ENCODE peak calls at places on chromosome X, in ten cellular contexts. One of them, this sample, is unnamed.

GRCh38 chrX:70433848-70434351 is 10.7 kb upstream of the DLG3 start:
- DNase-seq in tibial artery: peak; percentile 60
- DNase-seq in heart right ventricle: peak; percentile 70
- DNase-seq in GM23248: peak; percentile 70
- DNase-seq in AG04450: no peak
- DNase-seq in tibial nerve: peak; percentile 44
- DNase-seq in body of pancreas: peak; percentile 77
- DNase-seq in IMR-90: peak; percentile 31
- DNase-seq in mammary epithelial cell: peak; percentile 42
- DNase-seq in CD8-positive, alpha-beta memory T cell: peak; percentile 71
- DNase-seq in this sample: peak; percentile 61

GRCh38 chrX:47581731-47582647 is at the start of gene TIMP1:
- DNase-seq in tibial artery: peak; percentile 95
- DNase-seq in heart right ventricle: peak; percentile 85
- DNase-seq in GM23248: peak; percentile 95
- DNase-seq in AG04450: peak; percentile 78
- DNase-seq in tibial nerve: peak; percentile 84
- DNase-seq in body of pancreas: peak; percentile 80
- DNase-seq in IMR-90: peak; percentile 93
- DNase-seq in mammary epithelial cell: peak; percentile 85
- DNase-seq in CD8-positive, alpha-beta memory T cell: peak; percentile 70
- DNase-seq in this sample: peak; percentile 53

GRCh38 chrX:70089575-70090297 is 27.5 kb downstream of the OTUD6A start:
- DNase-seq in tibial artery: no peak
- DNase-seq in heart right ventricle: no peak
- DNase-seq in GM23248: peak; percentile 69
- DNase-seq in AG04450: no peak
- DNase-seq in tibial nerve: no peak
- DNase-seq in body of pancreas: no peak
- DNase-seq in IMR-90: peak; percentile 62
- DNase-seq in mammary epithelial cell: peak; percentile 12
- DNase-seq in CD8-positive, alpha-beta memory T cell: no peak
- DNase-seq in this sample: no peak

GRCh38 chrX:48703642-48704481 is 7.3 kb downstream of the SUV39H1 start:
- DNase-seq in tibial artery: no peak
- DNase-seq in heart right ventricle: no peak
- DNase-seq in GM23248: peak; percentile 57
- DNase-seq in AG04450: no peak
- DNase-seq in tibial nerve: no peak
- DNase-seq in body of pancreas: no peak
- DNase-seq in IMR-90: peak; percentile 23
- DNase-seq in mammary epithelial cell: peak; percentile 94
- DNase-seq in CD8-positive, alpha-beta memory T cell: no peak
- DNase-seq in this sample: no peak

GRCh38 chrX:131675596-131676194 is 131.8 kb downstream of the OR13H1 start:
- DNase-seq in tibial artery: no peak
- DNase-seq in heart right ventricle: no peak
- DNase-seq in GM23248: peak; percentile 19
- DNase-seq in AG04450: no peak
- DNase-seq in tibial nerve: no peak
- DNase-seq in body of pancreas: no peak
- DNase-seq in IMR-90: peak; percentile 1
- DNase-seq in mammary epithelial cell: peak; percentile 16
- DNase-seq in CD8-positive, alpha-beta memory T cell: no peak
- DNase-seq in this sample: no peak

GRCh38 chrX:54921427-54922021 is 900 bp downstream of the TRO start:
- DNase-seq in tibial artery: peak; percentile 48
- DNase-seq in heart right ventricle: peak; percentile 61
- DNase-seq in GM23248: peak; percentile 85
- DNase-seq in AG04450: peak; percentile 48
- DNase-seq in tibial nerve: peak; percentile 29
- DNase-seq in body of pancreas: peak; percentile 58
- DNase-seq in IMR-90: peak; percentile 72
- DNase-seq in mammary epithelial cell: no peak
- DNase-seq in CD8-positive, alpha-beta memory T cell: no peak
- DNase-seq in this sample: peak; percentile 17

GRCh38 chrX:149074429-149074828 is 430.7 kb downstream of the IDS start:
- DNase-seq in tibial artery: peak; percentile 25
- DNase-seq in heart right ventricle: peak; percentile 25
- DNase-seq in GM23248: peak; percentile 64
- DNase-seq in AG04450: no peak
- DNase-seq in tibial nerve: peak; percentile 18
- DNase-seq in body of pancreas: no peak
- DNase-seq in IMR-90: no peak
- DNase-seq in mammary epithelial cell: no peak
- DNase-seq in CD8-positive, alpha-beta memory T cell: no peak
- DNase-seq in this sample: no peak

GRCh38 chrX:130772313-130773140 is 130.5 kb downstream of the ENOX2 start:
- DNase-seq in tibial artery: no peak
- DNase-seq in heart right ventricle: no peak
- DNase-seq in GM23248: peak; percentile 83
- DNase-seq in AG04450: peak; percentile 0
- DNase-seq in tibial nerve: no peak
- DNase-seq in body of pancreas: no peak
- DNase-seq in IMR-90: peak; percentile 73
- DNase-seq in mammary epithelial cell: peak; percentile 36
- DNase-seq in CD8-positive, alpha-beta memory T cell: no peak
- DNase-seq in this sample: no peak

GRCh38 chrX:124501566-124501965 is 155.2 kb downstream of the SH2D1A start:
- DNase-seq in tibial artery: no peak
- DNase-seq in heart right ventricle: no peak
- DNase-seq in GM23248: no peak
- DNase-seq in AG04450: no peak
- DNase-seq in tibial nerve: no peak
- DNase-seq in body of pancreas: no peak
- DNase-seq in IMR-90: no peak
- DNase-seq in mammary epithelial cell: no peak
- DNase-seq in CD8-positive, alpha-beta memory T cell: no peak
- DNase-seq in this sample: no peak

GRCh38 chrX:2501246-2502102 is 698 bp upstream of the DHRSX start:
- DNase-seq in tibial artery: no peak
- DNase-seq in heart right ventricle: no peak
- DNase-seq in GM23248: no peak
- DNase-seq in AG04450: no peak
- DNase-seq in tibial nerve: no peak
- DNase-seq in body of pancreas: no peak
- DNase-seq in IMR-90: no peak
- DNase-seq in mammary epithelial cell: no peak
- DNase-seq in CD8-positive, alpha-beta memory T cell: no peak
- DNase-seq in this sample: no peak

GRCh38 chrX:40127052-40127451 is 29.3 kb upstream of the BCOR start:
- DNase-seq in tibial artery: no peak
- DNase-seq in heart right ventricle: no peak
- DNase-seq in GM23248: peak; percentile 42
- DNase-seq in AG04450: no peak
- DNase-seq in tibial nerve: no peak
- DNase-seq in body of pancreas: no peak
- DNase-seq in IMR-90: no peak
- DNase-seq in mammary epithelial cell: no peak
- DNase-seq in CD8-positive, alpha-beta memory T cell: no peak
- DNase-seq in this sample: no peak

GRCh38 chrX:109373468-109373867 is 108.4 kb downstream of the GUCY2F start:
- DNase-seq in tibial artery: no peak
- DNase-seq in heart right ventricle: no peak
- DNase-seq in GM23248: no peak
- DNase-seq in AG04450: no peak
- DNase-seq in tibial nerve: no peak
- DNase-seq in body of pancreas: no peak
- DNase-seq in IMR-90: no peak
- DNase-seq in mammary epithelial cell: no peak
- DNase-seq in CD8-positive, alpha-beta memory T cell: no peak
- DNase-seq in this sample: no peak

GRCh38 chrX:156004256-156004655 is 6.8 kb downstream of the IL9R start:
- DNase-seq in tibial artery: no peak
- DNase-seq in heart right ventricle: no peak
- DNase-seq in GM23248: peak; percentile 45
- DNase-seq in AG04450: no peak
- DNase-seq in tibial nerve: no peak
- DNase-seq in body of pancreas: no peak
- DNase-seq in IMR-90: no peak
- DNase-seq in mammary epithelial cell: no peak
- DNase-seq in CD8-positive, alpha-beta memory T cell: no peak
- DNase-seq in this sample: no peak

GRCh38 chrX:156003486-156004185 is 6.1 kb downstream of the IL9R start:
- DNase-seq in tibial artery: no peak
- DNase-seq in heart right ventricle: no peak
- DNase-seq in GM23248: no peak
- DNase-seq in AG04450: no peak
- DNase-seq in tibial nerve: no peak
- DNase-seq in body of pancreas: no peak
- DNase-seq in IMR-90: no peak
- DNase-seq in mammary epithelial cell: no peak
- DNase-seq in CD8-positive, alpha-beta memory T cell: no peak
- DNase-seq in this sample: no peak

GRCh38 chrX:156001001-156001666 is 3.6 kb downstream of the IL9R start:
- DNase-seq in tibial artery: no peak
- DNase-seq in heart right ventricle: no peak
- DNase-seq in GM23248: no peak
- DNase-seq in AG04450: no peak
- DNase-seq in tibial nerve: no peak
- DNase-seq in body of pancreas: no peak
- DNase-seq in IMR-90: no peak
- DNase-seq in mammary epithelial cell: no peak
- DNase-seq in CD8-positive, alpha-beta memory T cell: no peak
- DNase-seq in this sample: no peak

GRCh38 chrX:156000361-156000926 is 2.9 kb downstream of the IL9R start:
- DNase-seq in tibial artery: no peak
- DNase-seq in heart right ventricle: no peak
- DNase-seq in GM23248: no peak
- DNase-seq in AG04450: no peak
- DNase-seq in tibial nerve: no peak
- DNase-seq in body of pancreas: no peak
- DNase-seq in IMR-90: no peak
- DNase-seq in mammary epithelial cell: peak; percentile 58
- DNase-seq in CD8-positive, alpha-beta memory T cell: no peak
- DNase-seq in this sample: no peak

DNA sequence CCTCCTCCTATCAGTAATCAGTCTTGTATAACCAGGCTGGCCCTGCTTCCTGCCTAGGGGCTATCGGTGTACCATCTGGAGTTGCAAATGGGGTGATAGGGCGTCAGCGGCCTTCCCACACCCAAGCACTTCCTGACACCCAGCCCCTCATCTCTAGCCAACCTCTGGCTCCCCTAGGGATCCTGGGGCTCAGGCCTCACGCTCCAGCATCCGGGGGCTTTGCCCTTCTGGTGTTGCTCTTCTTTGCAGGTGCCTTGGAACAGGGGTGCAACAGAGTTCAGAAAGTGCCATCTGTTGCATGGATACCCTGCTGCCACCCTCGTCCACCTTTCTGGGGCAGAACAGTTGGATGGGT is 4.1 kb downstream of the IL9R start:
- DNase-seq in tibial artery: no peak
- DNase-seq in heart right ventricle: no peak
- DNase-seq in GM23248: no peak
- DNase-seq in AG04450: no peak
- DNase-seq in tibial nerve: no peak
- DNase-seq in body of pancreas: no peak
- DNase-seq in IMR-90: no peak
- DNase-seq in mammary epithelial cell: no peak
- DNase-seq in CD8-positive, alpha-beta memory T cell: no peak
- DNase-seq in this sample: no peak
- H3K9me3 ChIP-seq in tibial artery: no peaks in the 10 kb centered on the region
- H3K9me3 ChIP-seq in heart right ventricle: no peaks in the 10 kb centered on the region
- H3K9me3 ChIP-seq in GM23248: no peaks in the 10 kb centered on the region
- H3K9me3 ChIP-seq in AG04450: peaks cover 66% of the 10 kb centered on the region
- H3K9me3 ChIP-seq in tibial nerve: no peaks in the 10 kb centered on the region
- H3K9me3 ChIP-seq in body of pancreas: no peaks in the 10 kb centered on the region
- H3K9me3 ChIP-seq in IMR-90: peaks cover 3% of the 10 kb centered on the region
- H3K9me3 ChIP-seq in mammary epithelial cell: peaks cover 5% of the 10 kb centered on the region
- H3K9me3 ChIP-seq in CD8-positive, alpha-beta memory T cell: no peaks in the 10 kb centered on the region
- H3K9me3 ChIP-seq in this sample: no peaks in the 10 kb centered on the region

DNA sequence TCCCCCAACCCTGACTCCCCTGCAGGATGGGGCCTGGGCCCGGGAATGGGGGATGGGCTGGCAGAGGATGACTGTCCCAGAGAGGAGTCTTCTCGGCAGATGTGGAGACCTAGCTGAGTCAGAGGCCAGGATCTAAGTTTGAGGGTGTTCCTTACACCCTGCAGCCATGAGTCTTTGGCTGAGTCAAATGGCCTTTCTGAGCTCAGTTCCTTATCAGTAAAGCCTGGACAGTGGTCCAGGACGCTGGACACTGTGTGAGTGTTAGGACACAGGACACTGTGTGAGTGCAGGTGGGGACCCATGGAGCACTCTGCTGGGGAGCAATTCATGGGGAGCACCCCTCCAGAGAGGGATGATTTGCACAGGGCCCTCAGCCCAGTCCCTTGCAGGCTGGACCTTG is 5.0 kb downstream of the IL9R start:
- DNase-seq in tibial artery: no peak
- DNase-seq in heart right ventricle: no peak
- DNase-seq in GM23248: peak; percentile 54
- DNase-seq in AG04450: no peak
- DNase-seq in tibial nerve: no peak
- DNase-seq in body of pancreas: no peak
- DNase-seq in IMR-90: no peak
- DNase-seq in mammary epithelial cell: peak; percentile 45
- DNase-seq in CD8-positive, alpha-beta memory T cell: no peak
- DNase-seq in this sample: no peak
- H3K9me3 ChIP-seq in tibial artery: no peaks in the 10 kb centered on the region
- H3K9me3 ChIP-seq in heart right ventricle: no peaks in the 10 kb centered on the region
- H3K9me3 ChIP-seq in GM23248: no peaks in the 10 kb centered on the region
- H3K9me3 ChIP-seq in AG04450: peaks cover 63% of the 10 kb centered on the region
- H3K9me3 ChIP-seq in tibial nerve: no peaks in the 10 kb centered on the region
- H3K9me3 ChIP-seq in body of pancreas: no peaks in the 10 kb centered on the region
- H3K9me3 ChIP-seq in IMR-90: peaks cover 3% of the 10 kb centered on the region
- H3K9me3 ChIP-seq in mammary epithelial cell: peaks cover 5% of the 10 kb centered on the region
- H3K9me3 ChIP-seq in CD8-positive, alpha-beta memory T cell: no peaks in the 10 kb centered on the region
- H3K9me3 ChIP-seq in this sample: no peaks in the 10 kb centered on the region

DNA sequence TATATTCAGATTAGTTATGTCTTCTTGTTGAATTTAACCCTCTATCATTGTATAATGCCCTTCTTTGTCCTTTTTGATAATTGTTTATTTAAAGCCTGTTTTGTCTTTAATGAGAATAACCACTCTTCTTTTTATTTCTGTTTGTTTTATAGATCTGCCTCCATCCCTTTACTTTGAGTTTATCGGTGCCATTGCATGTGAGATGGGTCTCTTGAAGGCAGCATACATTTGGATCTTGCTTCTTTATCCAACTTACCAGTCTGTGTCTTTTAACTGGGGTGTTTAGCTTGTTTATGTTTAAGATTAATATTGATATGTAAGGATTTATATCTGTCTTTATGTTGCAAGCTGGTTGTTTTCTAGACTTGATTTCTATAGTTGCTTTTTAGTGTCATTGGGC is 115.8 kb downstream of the RTL3 start:
- DNase-seq in tibial artery: no peak
- DNase-seq in heart right ventricle: no peak
- DNase-seq in GM23248: no peak
- DNase-seq in AG04450: no peak
- DNase-seq in tibial nerve: no peak
- DNase-seq in body of pancreas: no peak
- DNase-seq in IMR-90: no peak
- DNase-seq in mammary epithelial cell: no peak
- DNase-seq in CD8-positive, alpha-beta memory T cell: no peak
- DNase-seq in this sample: no peak
- H3K9me3 ChIP-seq in tibial artery: no peaks in the 10 kb centered on the region
- H3K9me3 ChIP-seq in heart right ventricle: no peaks in the 10 kb centered on the region
- H3K9me3 ChIP-seq in GM23248: no peaks in the 10 kb centered on the region
- H3K9me3 ChIP-seq in AG04450: no peaks in the 10 kb centered on the region
- H3K9me3 ChIP-seq in tibial nerve: no peaks in the 10 kb centered on the region
- H3K9me3 ChIP-seq in body of pancreas: no peaks in the 10 kb centered on the region
- H3K9me3 ChIP-seq in IMR-90: no peaks in the 10 kb centered on the region
- H3K9me3 ChIP-seq in mammary epithelial cell: peaks cover 3% of the 10 kb centered on the region
- H3K9me3 ChIP-seq in CD8-positive, alpha-beta memory T cell: no peaks in the 10 kb centered on the region
- H3K9me3 ChIP-seq in this sample: no peaks in the 10 kb centered on the region

GRCh38 chrX:35733879-35734278 is 64.3 kb upstream of the MAGEB16 start:
- DNase-seq in tibial artery: no peak
- DNase-seq in heart right ventricle: no peak
- DNase-seq in GM23248: no peak
- DNase-seq in AG04450: no peak
- DNase-seq in tibial nerve: no peak
- DNase-seq in body of pancreas: no peak
- DNase-seq in IMR-90: no peak
- DNase-seq in mammary epithelial cell: no peak
- DNase-seq in CD8-positive, alpha-beta memory T cell: no peak
- DNase-seq in this sample: no peak
- H3K9me3 ChIP-seq in tibial artery: no peaks in the 10 kb centered on the region
- H3K9me3 ChIP-seq in heart right ventricle: no peaks in the 10 kb centered on the region
- H3K9me3 ChIP-seq in GM23248: no peaks in the 10 kb centered on the region
- H3K9me3 ChIP-seq in AG04450: peaks cover 7% of the 10 kb centered on the region
- H3K9me3 ChIP-seq in tibial nerve: no peaks in the 10 kb centered on the region
- H3K9me3 ChIP-seq in body of pancreas: no peaks in the 10 kb centered on the region
- H3K9me3 ChIP-seq in IMR-90: no peaks in the 10 kb centered on the region
- H3K9me3 ChIP-seq in mammary epithelial cell: no peaks in the 10 kb centered on the region
- H3K9me3 ChIP-seq in CD8-positive, alpha-beta memory T cell: no peaks in the 10 kb centered on the region
- H3K9me3 ChIP-seq in this sample: no peaks in the 10 kb centered on the region